ENCODE peak calls at places on chromosome 22, in five cellular contexts. F is heart left ventricle, K is A549, M is Peyer's patch, B is sigmoid colon. A is an unnamed sample.

GRCh38 chr22:37610480-37611148 is 2.0 kb downstream of the GGA1 start:
- DNase-seq in K (no peak), M (no peak), F (peak), B (no peak), A (no peak)

GRCh38 chr22:23155831-23156230 is 10.6 kb downstream of the RAB36 start:
- DNase-seq in F (no peak), K (no peak), B (no peak), M (no peak), A (no peak)

GRCh38 chr22:30243671-30244465 is 2.7 kb downstream of the LIF start:
- DNase-seq in K (no peak), B (no peak), F (no peak), M (no peak), A (no peak)

GRCh38 chr22:24741769-24742168 is 32.8 kb downstream of the PIWIL3 start:
- DNase-seq in F (no peak), M (no peak), B (no peak), K (no peak), A (no peak)

GRCh38 chr22:17471901-17472566 is 91.3 kb upstream of the SLC25A18 start:
- DNase-seq in K (no peak), F (no peak), B (no peak), M (no peak), A (no peak)

GRCh38 chr22:37182949-37183245 is 5.2 kb downstream of the C1QTNF6 start:
- DNase-seq in F (no peak), B (peak), K (no peak), M (no peak), A (no peak)

GRCh38 chr22:35839811-35840739 is 122.4 kb downstream of the APOL5 start:
- DNase-seq in F (peak), M (peak), K (peak), B (peak), A (peak)

GRCh38 chr22:29517215-29517908 is 36.2 kb downstream of the THOC5 start:
- DNase-seq in F (no peak), K (no peak), B (no peak), M (no peak), A (no peak)

GRCh38 chr22:41003041-41003440 is 51.9 kb downstream of the RBX1 start:
- DNase-seq in K (no peak), F (no peak), B (no peak), M (no peak), A (no peak)

GRCh38 chr22:47553436-47553835 is 791.0 kb downstream of the TBC1D22A start:
- DNase-seq in B (no peak), M (no peak), F (no peak), K (no peak), A (no peak)

GRCh38 chr22:48827904-48828555 is 999.6 kb downstream of the BRD1 start:
- DNase-seq in K (no peak), M (no peak), B (no peak), F (peak), A (no peak)

GRCh38 chr22:43186272-43187170 is at the start of gene TTLL12:
- DNase-seq in K (peak), F (peak), B (peak), M (peak), A (no peak)

DNA sequence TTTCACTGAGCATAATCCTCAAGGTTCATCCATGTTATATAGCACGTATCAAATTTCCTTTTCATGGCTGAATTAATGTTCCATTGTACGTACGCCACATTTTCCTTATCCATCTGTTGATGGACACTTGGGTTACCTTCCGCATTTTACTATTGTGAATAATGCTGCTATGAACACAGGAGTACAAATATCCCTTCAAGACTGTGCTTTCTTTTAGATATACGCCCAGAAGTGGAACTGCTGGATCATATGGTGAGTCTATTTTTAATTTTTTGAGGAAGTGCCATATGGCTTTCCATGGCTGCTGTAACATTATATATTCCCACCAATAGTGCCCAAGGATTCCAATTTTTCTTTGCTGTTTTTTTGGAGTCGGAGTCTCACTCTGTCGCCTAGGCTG is 5.9 kb downstream of the MRPL40 start:
- DNase-seq in K (no peak), F (no peak), M (no peak), B (no peak), A (no peak)
- TF ChIP-seq POLR2A in K (no peak), F (no peak), M (no peak), B (no peak), A (no peak)

GRCh38 chr22:25847451-25847850 is 105.5 kb downstream of the MYO18B start:
- DNase-seq in M (no peak), F (no peak), K (no peak), B (no peak), A (no peak)
- H3K4me3 ChIP-seq in M (no peak), F (no peak), K (no peak), B (no peak), A (no peak)

DNA sequence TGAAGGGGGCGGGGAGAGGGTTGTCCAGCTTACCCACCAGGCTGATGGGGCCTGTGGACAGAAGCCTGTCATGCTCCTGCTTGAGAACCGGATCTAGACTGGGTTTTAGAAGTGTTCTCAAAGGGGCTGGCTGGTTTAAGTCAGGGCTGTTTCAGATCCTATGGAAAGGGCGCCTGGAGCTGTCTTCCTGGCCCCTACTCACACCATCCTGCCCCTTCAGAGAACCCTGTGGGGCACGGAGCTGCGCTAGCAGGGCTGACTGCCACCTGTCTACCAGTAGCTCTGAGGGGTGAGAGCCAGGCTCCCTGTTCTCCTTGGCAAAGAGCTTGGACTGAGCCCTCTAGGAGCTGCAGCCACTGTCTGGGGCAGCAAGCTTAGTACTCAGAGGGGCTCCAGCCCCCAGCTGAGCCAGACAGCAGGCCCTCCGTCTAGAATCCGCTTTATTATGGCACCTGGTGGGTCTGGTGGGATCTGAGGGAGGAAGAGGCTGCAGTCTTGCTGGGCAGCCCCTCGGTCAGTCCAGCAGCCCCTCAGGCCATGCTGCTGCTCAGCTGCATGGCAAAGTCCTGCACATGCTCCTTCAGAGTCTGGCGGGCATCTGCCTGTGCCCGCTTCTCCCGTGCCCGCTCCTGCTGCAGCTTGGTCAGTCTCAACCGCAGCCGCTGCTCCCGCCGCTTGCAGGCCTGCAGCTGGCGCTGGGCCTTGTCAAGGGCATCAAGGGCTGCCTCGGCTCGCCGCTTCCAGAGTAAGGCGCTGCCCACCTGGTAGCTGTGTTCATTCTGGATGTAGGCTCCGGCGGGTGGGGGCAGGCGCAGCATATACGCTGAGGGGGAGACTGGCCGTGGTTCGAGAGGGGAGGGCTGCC is 2.3 kb downstream of the THAP7 start:
- DNase-seq in F (no peak), M (no peak), K (no peak), B (no peak), A (no peak)
- TF ChIP-seq POLR2A in F (no peak), M (no peak), K (no peak), B (no peak), A (no peak)

GRCh38 chr22:50278956-50279619 is 8.9 kb upstream of the MAPK11 start:
- DNase-seq in F (no peak), B (no peak), K (no peak), M (no peak), A (no peak)

GRCh38 chr22:50280708-50281383 is 10.7 kb upstream of the MAPK11 start:
- DNase-seq in K (no peak), F (no peak), B (no peak), M (no peak), A (no peak)

GRCh38 chr22:50278461-50278860 is 8.3 kb upstream of the MAPK11 start:
- DNase-seq in K (no peak), M (no peak), F (no peak), B (no peak), A (no peak)

GRCh38 chr22:50281384-50281760 is 11.2 kb upstream of the MAPK11 start:
- DNase-seq in F (no peak), K (no peak), M (no peak), B (no peak), A (no peak)

DNA sequence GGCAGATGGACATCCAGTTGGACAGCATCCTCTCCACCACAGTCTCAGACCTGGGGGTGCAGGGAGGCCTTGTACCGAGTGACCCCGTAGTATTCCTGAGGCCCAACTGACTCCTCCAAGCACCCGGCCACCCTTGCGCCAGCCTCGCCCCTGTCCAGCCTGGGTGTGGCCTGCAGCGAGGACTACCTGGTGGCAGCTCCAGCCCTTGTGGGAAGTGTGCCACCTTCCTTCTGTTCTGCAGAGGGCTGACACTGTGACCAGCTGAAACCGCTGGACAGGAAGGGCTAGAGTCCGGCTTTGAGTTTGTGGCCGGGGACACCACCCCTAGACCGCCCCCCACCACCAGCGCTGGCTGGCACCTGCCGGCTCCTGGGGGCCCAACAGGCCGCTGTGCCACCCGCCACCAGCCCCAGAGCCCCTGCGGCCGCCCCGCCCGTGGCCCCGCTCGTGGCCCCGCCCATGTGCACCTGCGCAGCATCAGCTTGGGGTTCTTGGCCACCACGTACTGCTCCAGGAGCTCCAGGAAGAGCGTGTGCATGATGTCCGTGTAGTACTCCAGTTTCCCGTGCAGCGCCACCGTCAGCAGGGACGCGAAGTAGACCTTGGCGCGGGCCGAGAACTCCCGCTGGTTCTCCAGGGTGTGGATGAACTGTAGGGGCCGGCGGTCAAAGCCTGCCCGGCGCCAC is 10.0 kb upstream of the MAPK11 start:
- DNase-seq in M (no peak), B (no peak), K (no peak), F (no peak), A (no peak)
- H3K4me3 ChIP-seq in M (no peak), B (no peak), K (no peak), F (no peak), A (no peak)

GRCh38 chr22:20588843-20589581 is 81.6 kb downstream of the MED15 start:
- DNase-seq in B (no peak), F (no peak), K (no peak), M (no peak), A (no peak)
- TF ChIP-seq POLR2A in B (no peak), F (no peak), K (no peak), M (no peak), A (no peak)

GRCh38 chr22:28031383-28031922 is 112.4 kb upstream of the PITPNB start:
- DNase-seq in F (no peak), M (no peak), K (no peak), B (no peak), A (no peak)

GRCh38 chr22:28034145-28034759 is 115.2 kb upstream of the PITPNB start:
- DNase-seq in K (no peak), F (peak), M (no peak), B (no peak), A (no peak)

GRCh38 chr22:28030442-28030841 is 111.4 kb upstream of the PITPNB start:
- DNase-seq in K (no peak), M (no peak), B (no peak), F (no peak), A (no peak)

GRCh38 chr22:28032896-28033295 is 113.8 kb upstream of the PITPNB start:
- DNase-seq in M (no peak), K (no peak), F (no peak), B (no peak), A (no peak)

GRCh38 chr22:28034760-28035401 is 115.8 kb upstream of the PITPNB start:
- DNase-seq in B (peak), K (no peak), M (no peak), F (peak), A (peak)
- H3K4me3 ChIP-seq in B (no peak), K (no peak), M (no peak), F (no peak), A (no peak)

A was measured in uterus.